ENCODE peak calls at places on chromosomes 3 and 15, in six cellular contexts. Q, C, E, K, G and X are unnamed samples.

GRCh38 chr3:119206611-119207511 is 33.5 kb downstream of the UPK1B start:
- DNase-seq in Q (no peak), C (no peak), E (no peak), K (peak; percentile 66), G (no peak), X (no peak)

GRCh38 chr3:35426581-35426980 is 212.7 kb upstream of the ARPP21 start:
- DNase-seq in Q (no peak), C (no peak), E (no peak), K (no peak), G (no peak), X (no peak)

GRCh38 chr3:165624761-165625160 is 212.5 kb downstream of the BCHE start:
- DNase-seq in Q (no peak), C (no peak), E (peak; percentile 49), K (no peak), G (no peak), X (no peak)

GRCh38 chr15:70353606-70354259 is 256.0 kb upstream of the TLE3 start:
- DNase-seq in Q (no peak), C (no peak), E (no peak), K (no peak), G (no peak), X (no peak)

GRCh38 chr3:12395349-12396012 is 88.8 kb upstream of the TSEN2 start:
- DNase-seq in Q (no peak), C (no peak), E (peak; percentile 20), K (no peak), G (no peak), X (peak; percentile 37)

GRCh38 chr15:65069179-65069578 is 1.4 kb upstream of the RASL12 start:
- DNase-seq in Q (peak; percentile 60), C (peak; percentile 86), E (peak; percentile 87), K (no peak), G (no peak), X (no peak)

GRCh38 chr15:31235298-31236183 is 91.1 kb upstream of the KLF13 start:
- DNase-seq in Q (peak; percentile 82), C (peak; percentile 89), E (peak; percentile 37), K (no peak), G (no peak), X (no peak)

GRCh38 chr15:90142216-90143175 is 40.2 kb upstream of the IDH2 start:
- DNase-seq in Q (no peak), C (no peak), E (no peak), K (no peak), G (no peak), X (no peak)

GRCh38 chr3:8627541-8627940 is 17.1 kb downstream of the SSUH2 start:
- DNase-seq in Q (no peak), C (no peak), E (no peak), K (no peak), G (no peak), X (no peak)

GRCh38 chr15:31440754-31441298 is 114.2 kb downstream of the KLF13 start:
- DNase-seq in Q (peak; percentile 67), C (peak; percentile 58), E (peak; percentile 43), K (no peak), G (peak; percentile 63), X (no peak)

GRCh38 chr15:71651750-71652186 is 158.6 kb upstream of the NR2E3 start:
- DNase-seq in Q (no peak), C (no peak), E (peak; percentile 92), K (peak; percentile 51), G (peak; percentile 25), X (peak; percentile 46)

GRCh38 chr3:53158700-53159414 is 2.2 kb upstream of the PRKCD start:
- DNase-seq in Q (no peak), C (no peak), E (no peak), K (no peak), G (no peak), X (no peak)

GRCh38 chr3:41115069-41115468 is 84.2 kb upstream of the CTNNB1 start:
- DNase-seq in Q (no peak), C (no peak), E (no peak), K (no peak), G (no peak), X (no peak)

GRCh38 chr3:71156062-71156665 is 427.4 kb downstream of the FOXP1 start:
- DNase-seq in Q (no peak), C (no peak), E (no peak), K (no peak), G (no peak), X (no peak)

GRCh38 chr15:36901012-36901411 is 199.3 kb downstream of the MEIS2 start:
- DNase-seq in Q (no peak), C (no peak), E (no peak), K (no peak), G (no peak), X (no peak)

GRCh38 chr3:112610121-112610520 is 30.8 kb downstream of the CCDC80 start:
- DNase-seq in Q (no peak), C (no peak), E (peak; percentile 71), K (no peak), G (no peak), X (no peak)

GRCh38 chr3:160154033-160154432 is 71.2 kb upstream of the C3orf80 start:
- DNase-seq in Q (no peak), C (no peak), E (peak; percentile 61), K (no peak), G (no peak), X (no peak)

GRCh38 chr3:177230641-177231040 is 33.4 kb upstream of the TBL1XR1 start:
- DNase-seq in Q (no peak), C (no peak), E (no peak), K (no peak), G (no peak), X (no peak)

GRCh38 chr3:138936763-138937689 is 9.9 kb downstream of the FOXL2 start:
- DNase-seq in Q (no peak), C (no peak), E (no peak), K (no peak), G (no peak), X (no peak)

GRCh38 chr3:42491876-42492507 is 10.5 kb upstream of the VIPR1 start:
- DNase-seq in Q (no peak), C (peak; percentile 6), E (no peak), K (no peak), G (no peak), X (no peak)

GRCh38 chr15:58748040-58748786 is 1.3 kb downstream of the ADAM10 start:
- DNase-seq in Q (no peak), C (no peak), E (no peak), K (no peak), G (no peak), X (no peak)

GRCh38 chr3:178765472-178765871 is 229.2 kb downstream of the KCNMB2 start:
- DNase-seq in Q (no peak), C (no peak), E (no peak), K (no peak), G (no peak), X (no peak)
- TF ChIP-seq CTCF in Q (no peak), C (no peak), E (no peak), K (no peak), G (no peak), X (no peak)

GRCh38 chr3:81643721-81644120 is 117.7 kb downstream of the GBE1 start:
- DNase-seq in Q (no peak), C (no peak), E (peak; percentile 46), K (no peak), G (no peak), X (no peak)

GRCh38 chr3:81650187-81650586 is 111.3 kb downstream of the GBE1 start:
- DNase-seq in Q (no peak), C (no peak), E (no peak), K (no peak), G (no peak), X (no peak)

GRCh38 chr3:81651139-81651538 is 110.3 kb downstream of the GBE1 start:
- DNase-seq in Q (no peak), C (no peak), E (no peak), K (no peak), G (no peak), X (no peak)

GRCh38 chr3:81645248-81645647 is 116.2 kb downstream of the GBE1 start:
- DNase-seq in Q (no peak), C (no peak), E (no peak), K (no peak), G (no peak), X (no peak)
- H3K4me3 ChIP-seq in Q (no peak overlapping the region), C (no peak overlapping the region), E (no peak overlapping the region), K (no peak overlapping the region), G (no peak overlapping the region), X (no peak overlapping the region)

GRCh38 chr3:146322216-146322615 is 71.3 kb upstream of the PLSCR4 start:
- DNase-seq in Q (no peak), C (no peak), E (no peak), K (no peak), G (no peak), X (no peak)

GRCh38 chr3:146331967-146332366 is 81.1 kb upstream of the PLSCR4 start:
- DNase-seq in Q (no peak), C (no peak), E (no peak), K (no peak), G (no peak), X (no peak)

GRCh38 chr3:146325170-146325569 is 74.3 kb upstream of the PLSCR4 start:
- DNase-seq in Q (no peak), C (no peak), E (peak; percentile 59), K (no peak), G (no peak), X (no peak)

DNA sequence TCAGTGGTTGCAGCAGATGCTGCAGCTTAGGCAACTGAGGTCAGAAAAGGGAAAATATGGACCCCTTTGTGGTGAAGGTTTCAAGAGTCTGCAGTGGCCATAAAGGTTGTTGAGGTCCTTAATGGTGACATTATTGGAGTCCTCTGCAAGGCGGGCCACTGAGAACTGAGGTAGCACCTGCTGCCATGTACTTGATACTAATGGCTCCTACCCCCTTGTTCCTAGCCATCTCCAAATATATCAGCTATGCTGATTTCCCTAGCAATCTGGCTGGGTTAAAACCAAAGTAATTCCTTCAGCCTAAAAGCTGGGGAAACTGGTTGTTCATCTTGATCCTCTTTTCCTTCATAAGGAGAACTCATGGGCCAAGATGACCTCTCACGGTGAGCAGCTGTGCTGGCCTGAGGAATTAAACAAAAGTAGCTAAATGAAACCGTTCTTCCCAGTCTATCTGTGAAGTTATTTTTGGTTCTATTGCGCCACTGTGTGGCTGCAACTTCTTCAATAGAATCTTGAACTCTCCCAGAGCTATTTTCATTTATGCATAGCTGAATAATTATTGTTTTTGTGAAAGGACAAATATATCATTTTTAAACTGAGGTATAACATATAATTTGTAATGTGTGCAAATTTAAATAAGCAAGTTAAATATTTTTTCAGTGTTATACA is 76.1 kb upstream of the PLSCR4 start:
- DNase-seq in Q (no peak), C (peak; percentile 70), E (peak; percentile 89), K (peak; percentile 31), G (no peak), X (no peak)
- TF ChIP-seq CTCF in Q (peak; percentile 64), C (peak; percentile 63), E (peak; percentile 36), K (peak; percentile 88), G (peak; percentile 51), X (no peak)

DNA sequence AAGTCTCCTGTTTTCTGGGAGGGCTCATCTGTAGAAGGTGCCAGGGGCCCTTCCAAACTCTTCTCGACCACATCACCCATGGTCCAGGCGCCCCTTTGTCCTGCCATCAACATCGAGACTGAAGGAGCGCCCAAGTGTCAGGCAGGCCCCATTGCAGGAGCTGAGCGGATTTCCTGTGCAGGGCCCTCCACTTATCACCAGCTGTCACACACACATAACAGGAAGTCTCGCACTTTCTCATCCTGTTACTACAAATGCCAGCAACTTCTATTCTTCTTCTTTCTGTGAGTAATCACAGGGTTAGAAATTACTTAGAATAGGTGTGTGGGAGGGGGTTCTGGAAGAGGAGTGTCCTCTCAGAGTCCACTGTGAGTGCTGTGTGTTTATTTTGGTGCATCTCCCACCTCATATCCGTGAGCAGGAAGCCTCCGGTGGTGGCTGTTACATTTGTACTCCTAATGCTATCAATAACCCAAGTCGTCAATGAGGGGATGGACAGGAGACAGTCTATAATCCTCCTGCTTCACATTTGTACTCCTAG is at the start of gene KLHL6:
- DNase-seq in Q (peak; percentile 46), C (no peak), E (peak; percentile 36), K (no peak), G (peak; percentile 41), X (peak; percentile 65)
- H3K4me3 ChIP-seq in Q (peak within 1 kb of the TSS; percentile 39), C (no peak within 1 kb of the TSS), E (no peak within 1 kb of the TSS), K (no peak within 1 kb of the TSS), G (peak within 1 kb of the TSS; percentile 5), X (peak within 1 kb of the TSS; percentile 53)